ENCODE peak calls at places on chromosomes 2 and 18, in ten cellular contexts. F is adrenal gland; W is GM13976; O is adipocyte; X is HT1080; P is CD4-positive, CD25-positive, alpha-beta regulatory T cell; Q is tibial artery; M is upper lobe of right lung; G is heart right ventricle; U is WTC11. A is an unnamed sample.

GRCh38 chr2:98334439-98335078 is 11.7 kb upstream of the CNGA3 start:
- DNase-seq in F (no peak), W (no peak), O (peak), X (peak), P (no peak), Q (no peak), M (no peak), G (no peak), U (no peak), A (no peak)

GRCh38 chr2:146624429-146624828 is 1220.4 kb upstream of the ACVR2A start:
- DNase-seq in F (no peak), W (no peak), O (peak), X (no peak), P (no peak), Q (no peak), M (no peak), G (no peak), U (no peak), A (no peak)

GRCh38 chr2:122748552-122749011 is 993.1 kb downstream of the TSN start:
- DNase-seq in F (no peak), W (no peak), O (peak), X (peak), P (no peak), Q (no peak), M (no peak), G (no peak), U (peak), A (no peak)

GRCh38 chr2:88452151-88452851 is at the start of gene FOXI3:
- DNase-seq in F (no peak), W (peak), O (no peak), X (no peak), P (no peak), Q (no peak), M (peak), G (no peak), U (peak), A (no peak)

GRCh38 chr18:12659904-12660605 is 2.1 kb upstream of the SPIRE1 start:
- DNase-seq in F (peak), W (peak), O (peak), X (peak), P (peak), Q (peak), M (no peak), G (peak), U (peak), A (peak)

GRCh38 chr2:224946911-224947310 is 95.4 kb downstream of the DOCK10 start:
- DNase-seq in F (no peak), W (no peak), O (peak), X (peak), P (peak), Q (no peak), M (no peak), G (no peak), U (no peak), A (no peak)

GRCh38 chr2:168798888-168799410 is 3.5 kb upstream of the NOSTRIN start:
- DNase-seq in F (no peak), W (no peak), O (no peak), X (no peak), P (no peak), Q (no peak), M (no peak), G (no peak), U (no peak), A (no peak)

GRCh38 chr2:84516234-84516986 is at the start of gene DNAH6:
- DNase-seq in F (peak), W (peak), O (peak), X (peak), P (peak), Q (peak), M (peak), G (peak), U (peak), A (peak)

GRCh38 chr2:84495539-84496146 is 20.7 kb upstream of the DNAH6 start:
- DNase-seq in F (no peak), W (peak), O (peak), X (peak), P (peak), Q (no peak), M (no peak), G (peak), U (no peak), A (no peak)